ENCODE peak calls at places on chromosomes 5 and 9, in nine cellular contexts. B is heart left ventricle; O is IMR-90; C is lower lobe of right lung; X is right atrium auricular region; R is gastrocnemius medialis; F is CD8-positive, alpha-beta memory T cell; U is cardiac muscle cell; V is neuronal stem cell. Q is an unnamed sample. For H3K4me1, the result is how much of the 10 kb centered on the place peaks cover.

GRCh38 chr9:2764371-2764770 is 47.1 kb downstream of the KCNV2 start:
- DNase-seq in B (no peak), O (peak), C (no peak), X (no peak), R (no peak), F (peak), U (no peak), V (no peak), Q (no peak)

GRCh38 chr9:93223241-93224180 is 39.6 kb downstream of the WNK2 start:
- DNase-seq in B (peak), O (peak), C (no peak), X (no peak), R (no peak), F (no peak), U (no peak), V (no peak), Q (peak)

GRCh38 chr9:91074866-91075265 is 273.2 kb downstream of the SYK start:
- DNase-seq in B (no peak), O (no peak), C (no peak), X (no peak), R (no peak), F (no peak), U (no peak), V (no peak), Q (no peak)

GRCh38 chr9:14441976-14442651 is 128.2 kb upstream of the NFIB start:
- DNase-seq in B (no peak), O (peak), C (no peak), X (no peak), R (no peak), F (no peak), U (peak), V (no peak), Q (no peak)

GRCh38 chr5:2740849-2741555 is 10.5 kb downstream of the IRX2 start:
- DNase-seq in B (no peak), O (no peak), C (no peak), X (no peak), R (no peak), F (no peak), U (no peak), V (no peak), Q (no peak)

GRCh38 chr9:69919461-69920061 is 98.9 kb downstream of the CFAP95 start:
- DNase-seq in B (no peak), O (peak), C (no peak), X (no peak), R (no peak), F (peak), U (peak), V (peak), Q (peak)

GRCh38 chr5:178464431-178465048 is 125.7 kb downstream of the COL23A1 start:
- DNase-seq in B (no peak), O (no peak), C (no peak), X (no peak), R (no peak), F (no peak), U (no peak), V (no peak), Q (no peak)

GRCh38 chr5:96852769-96853168 is 23.5 kb upstream of the ERAP2 start:
- DNase-seq in B (no peak), O (peak), C (no peak), X (no peak), R (no peak), F (no peak), U (no peak), V (no peak), Q (peak)

GRCh38 chr9:92771309-92771708 is 6.7 kb upstream of the BICD2 start:
- DNase-seq in B (no peak), O (no peak), C (no peak), X (no peak), R (no peak), F (no peak), U (no peak), V (no peak), Q (no peak)

GRCh38 chr5:171306785-171307591 is 2.1 kb upstream of the TLX3 start:
- DNase-seq in B (no peak), O (no peak), C (no peak), X (no peak), R (no peak), F (no peak), U (no peak), V (no peak), Q (no peak)

GRCh38 chr5:73900566-73900965 is 274.6 kb downstream of the ARHGEF28 start:
- DNase-seq in B (no peak), O (no peak), C (no peak), X (no peak), R (no peak), F (no peak), U (no peak), V (no peak), Q (no peak)

GRCh38 chr9:15142903-15143534 is 164.0 kb downstream of the TTC39B start:
- DNase-seq in B (no peak), O (peak), C (no peak), X (no peak), R (no peak), F (peak), U (peak), V (peak), Q (peak)

GRCh38 chr9:130128251-130128650 is 44.0 kb upstream of the NCS1 start:
- DNase-seq in B (no peak), O (no peak), C (peak), X (no peak), R (no peak), F (peak), U (no peak), V (no peak), Q (peak)

GRCh38 chr9:8723195-8723594 is 923.6 kb upstream of the DMAC1 start:
- DNase-seq in B (no peak), O (no peak), C (no peak), X (no peak), R (no peak), F (no peak), U (no peak), V (no peak), Q (no peak)

GRCh38 chr5:109838157-109838556 is 148.4 kb downstream of the MAN2A1 start:
- DNase-seq in B (no peak), O (no peak), C (no peak), X (no peak), R (no peak), F (no peak), U (no peak), V (no peak), Q (no peak)

GRCh38 chr9:133591116-133591910 is 17.9 kb downstream of the FAM163B start:
- DNase-seq in B (no peak), O (no peak), C (no peak), X (no peak), R (no peak), F (no peak), U (no peak), V (no peak), Q (no peak)

GRCh38 chr9:128383007-128383753 is 12.0 kb downstream of the URM1 start:
- DNase-seq in B (no peak), O (no peak), C (no peak), X (no peak), R (no peak), F (no peak), U (no peak), V (no peak), Q (no peak)

GRCh38 chr5:92017786-92018185 is 634.7 kb upstream of the ARRDC3 start:
- DNase-seq in B (no peak), O (peak), C (no peak), X (no peak), R (no peak), F (no peak), U (no peak), V (no peak), Q (peak)

GRCh38 chr5:96079075-96079474 is 117.4 kb upstream of the ELL2 start:
- DNase-seq in B (no peak), O (peak), C (no peak), X (no peak), R (no peak), F (no peak), U (no peak), V (no peak), Q (peak)

GRCh38 chr5:133353741-133354140 is 258.6 kb downstream of the FSTL4 start:
- DNase-seq in B (no peak), O (no peak), C (no peak), X (peak), R (no peak), F (no peak), U (peak), V (peak), Q (no peak)

GRCh38 chr9:92066131-92066530 is 49.1 kb downstream of the SPTLC1 start:
- DNase-seq in B (no peak), O (no peak), C (no peak), X (no peak), R (no peak), F (no peak), U (no peak), V (no peak), Q (no peak)

GRCh38 chr5:138533973-138534941 is 8.8 kb downstream of the ETF1 start:
- DNase-seq in B (no peak), O (no peak), C (no peak), X (no peak), R (no peak), F (no peak), U (no peak), V (no peak), Q (no peak)

GRCh38 chr5:80487829-80488708 is at the start of gene FAM151B:
- DNase-seq in B (peak), O (peak), C (peak), X (peak), R (peak), F (peak), U (peak), V (peak), Q (peak)

GRCh38 chr9:93133641-93134017 is 422 bp downstream of the NINJ1 start:
- DNase-seq in B (peak), O (peak), C (peak), X (peak), R (peak), F (peak), U (peak), V (peak), Q (peak)

GRCh38 chr5:175321927-175322532 is 122.0 kb downstream of the DRD1 start:
- DNase-seq in B (no peak), O (peak), C (no peak), X (no peak), R (no peak), F (no peak), U (peak), V (peak), Q (peak)

GRCh38 chr5:17743580-17744435 is 109.5 kb downstream of the TAF11L14 start:
- DNase-seq in B (no peak), O (peak), C (no peak), X (no peak), R (no peak), F (no peak), U (no peak), V (no peak), Q (peak)

GRCh38 chr5:56638061-56638621 is 177.2 kb upstream of the MAP3K1 start:
- DNase-seq in B (no peak), O (no peak), C (no peak), X (no peak), R (no peak), F (no peak), U (no peak), V (no peak), Q (no peak)

GRCh38 chr5:179680780-179681411 is at the start of gene CBY3:
- DNase-seq in B (no peak), O (peak), C (no peak), X (no peak), R (no peak), F (no peak), U (no peak), V (no peak), Q (peak)

GRCh38 chr5:16897284-16897704 is 38.8 kb downstream of the MYO10 start:
- DNase-seq in B (no peak), O (peak), C (no peak), X (no peak), R (no peak), F (no peak), U (peak), V (no peak), Q (no peak)

GRCh38 chr9:128628471-128629048 is 28.1 kb downstream of the DYNC2I2 start:
- DNase-seq in B (peak), O (no peak), C (peak), X (peak), R (peak), F (no peak), U (no peak), V (no peak), Q (no peak)

GRCh38 chr9:136543280-136543679 is 2.6 kb downstream of the NOTCH1 start:
- DNase-seq in B (no peak), O (no peak), C (no peak), X (no peak), R (no peak), F (no peak), U (no peak), V (no peak), Q (no peak)

GRCh38 chr5:72243706-72244105 is 76.3 kb downstream of the MRPS27 start:
- DNase-seq in B (no peak), O (no peak), C (no peak), X (no peak), R (no peak), F (no peak), U (no peak), V (no peak), Q (no peak)
- H3K4me1 ChIP-seq in B (under half), O (under half), C (under half), X (under half), R (under half), F (under half), U (under half), V (under half), Q (under half)

DNA sequence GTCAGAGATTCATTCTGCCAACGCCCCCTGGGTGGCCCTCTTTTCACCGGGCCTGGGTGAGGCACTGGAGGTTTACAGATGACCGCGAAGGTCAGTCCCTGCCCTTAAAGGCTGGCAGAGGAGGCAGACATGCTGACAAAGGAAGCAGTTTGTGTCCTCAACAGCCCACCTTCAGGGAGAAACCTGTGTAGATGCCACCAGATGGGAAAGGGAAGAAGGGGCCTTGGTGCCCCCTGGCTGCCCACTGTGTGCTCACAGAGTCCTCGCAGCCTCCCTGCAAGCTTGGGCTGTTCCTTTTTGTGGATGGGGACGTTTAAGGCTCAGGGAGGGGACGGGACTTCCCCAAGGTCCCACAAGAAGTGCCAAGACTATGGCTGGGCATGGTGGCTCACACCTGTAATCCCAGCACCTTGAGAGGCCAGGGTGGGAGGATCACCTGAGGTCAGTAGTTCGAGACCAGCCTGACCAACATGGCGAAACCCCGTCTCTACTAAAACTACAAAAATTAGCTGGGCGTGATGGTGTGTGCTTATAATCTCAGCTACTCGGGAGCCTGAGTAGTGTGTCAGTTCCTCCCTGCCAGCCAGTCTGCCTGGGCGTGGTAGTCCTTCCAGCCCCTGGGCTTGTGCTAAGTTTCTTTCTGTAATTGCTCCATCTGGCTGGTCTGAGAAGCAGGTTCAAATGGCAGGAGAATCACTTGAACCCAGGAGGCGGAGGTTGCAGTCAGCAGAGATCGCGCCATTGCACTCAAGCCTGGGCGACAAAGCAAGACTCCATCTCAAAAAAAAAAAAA is 36.2 kb downstream of the NEK6 start:
- DNase-seq in B (no peak), O (no peak), C (no peak), X (no peak), R (no peak), F (no peak), U (no peak), V (no peak), Q (peak)
- H3K4me1 ChIP-seq in B (half or more), O (half or more), C (half or more), X (half or more), R (under half), F (under half), U (under half), V (under half), Q (half or more)

DNA sequence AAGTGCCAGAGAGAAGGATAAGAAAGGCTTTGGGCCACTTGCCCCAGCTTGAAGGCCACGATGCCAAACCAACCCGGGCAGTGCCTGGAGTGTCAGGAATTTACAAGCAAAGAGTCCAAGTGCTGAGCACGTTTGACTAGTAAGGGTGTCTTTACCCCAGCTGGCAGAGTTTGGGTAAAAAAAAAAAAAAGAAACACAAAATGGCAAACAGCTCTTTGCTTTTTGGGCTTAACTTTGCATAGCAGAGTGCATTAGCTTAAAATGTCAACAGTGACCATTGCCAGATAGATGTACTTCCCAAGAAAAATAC is 398.2 kb downstream of the GADD45G start:
- DNase-seq in B (no peak), O (no peak), C (no peak), X (no peak), R (no peak), F (no peak), U (no peak), V (no peak), Q (no peak)
- H3K4me1 ChIP-seq in B (half or more), O (under half), C (under half), X (half or more), R (half or more), F (under half), U (under half), V (under half), Q (under half)

GRCh38 chr9:134811079-134811672 is 69.4 kb upstream of the FCN2 start:
- DNase-seq in B (no peak), O (no peak), C (no peak), X (no peak), R (no peak), F (no peak), U (no peak), V (no peak), Q (no peak)

GRCh38 chr9:134808393-134808792 is 72.2 kb upstream of the FCN2 start:
- DNase-seq in B (no peak), O (no peak), C (no peak), X (no peak), R (no peak), F (no peak), U (no peak), V (no peak), Q (no peak)

GRCh38 chr9:134804871-134805270 is 75.7 kb upstream of the FCN2 start:
- DNase-seq in B (no peak), O (no peak), C (no peak), X (no peak), R (no peak), F (no peak), U (no peak), V (no peak), Q (no peak)

GRCh38 chr9:134809296-134809695 is 71.3 kb upstream of the FCN2 start:
- DNase-seq in B (no peak), O (no peak), C (no peak), X (peak), R (no peak), F (no peak), U (no peak), V (no peak), Q (no peak)

GRCh38 chr9:134807726-134808125 is 72.9 kb upstream of the FCN2 start:
- DNase-seq in B (no peak), O (peak), C (no peak), X (no peak), R (no peak), F (no peak), U (peak), V (no peak), Q (peak)
- H3K4me1 ChIP-seq in B (under half), O (under half), C (under half), X (under half), R (under half), F (under half), U (under half), V (under half), Q (half or more)

GRCh38 chr9:121289554-121290370 is 21.8 kb downstream of the GSN start:
- DNase-seq in B (no peak), O (no peak), C (no peak), X (no peak), R (no peak), F (no peak), U (no peak), V (no peak), Q (peak)
- H3K4me1 ChIP-seq in B (half or more), O (under half), C (half or more), X (half or more), R (half or more), F (under half), U (under half), V (under half), Q (half or more)

GRCh38 chr5:32163785-32164184 is 10.3 kb downstream of the GOLPH3 start:
- DNase-seq in B (no peak), O (no peak), C (no peak), X (no peak), R (no peak), F (no peak), U (no peak), V (no peak), Q (no peak)
- H3K4me1 ChIP-seq in B (half or more), O (under half), C (half or more), X (half or more), R (half or more), F (under half), U (under half), V (under half), Q (half or more)

DNA sequence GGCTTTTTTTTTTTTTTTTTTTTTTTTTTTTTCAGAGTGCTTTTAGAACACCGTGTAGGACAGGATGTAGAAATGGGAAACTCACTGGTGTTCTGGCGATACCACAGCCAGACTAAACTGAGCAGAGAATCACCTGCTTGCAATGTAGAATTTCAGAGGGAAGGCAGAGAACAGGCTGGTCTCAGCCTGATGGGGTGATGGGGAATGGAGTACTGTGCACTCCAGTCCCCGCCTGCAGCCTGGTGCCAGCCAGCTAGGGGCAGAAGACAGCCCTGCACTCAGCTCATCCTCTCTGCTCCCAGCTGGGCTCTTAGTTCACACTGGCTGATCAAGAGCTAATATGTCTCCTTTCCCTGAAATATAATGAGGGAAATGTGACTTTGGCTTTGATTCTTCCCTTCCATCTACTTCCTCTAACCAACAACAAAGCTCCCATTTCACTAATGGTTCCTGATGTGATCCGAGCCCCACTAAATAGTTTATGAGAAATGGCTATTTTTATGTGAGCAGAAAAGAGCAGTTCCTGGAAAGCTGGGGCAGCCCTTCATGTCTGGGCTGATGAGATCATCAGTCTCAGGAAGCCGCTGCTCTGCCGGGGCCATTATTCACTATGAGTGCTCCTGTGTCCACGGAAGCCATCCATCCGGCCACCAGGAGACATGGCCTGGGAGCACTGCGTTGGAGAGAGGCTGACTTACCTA is 209.7 kb downstream of the GADD45G start:
- DNase-seq in B (peak), O (peak), C (no peak), X (peak), R (no peak), F (no peak), U (no peak), V (no peak), Q (no peak)
- H3K4me1 ChIP-seq in B (under half), O (under half), C (under half), X (under half), R (under half), F (under half), U (under half), V (under half), Q (under half)

Q was measured in adipocyte.